ENCODE peak calls at places on chromosome 12, in six cellular contexts. G, S, F, L, U and P are unnamed samples.

GRCh38 chr12:113688313-113688712 is 216.6 kb upstream of the LHX5 start:
- DNase-seq in F (no peak), U (no peak), L (no peak), G (no peak), S (no peak), P (no peak)

GRCh38 chr12:118356809-118357326 is 15.8 kb downstream of the TAOK3 start:
- DNase-seq in G (no peak), L (no peak), F (peak; percentile 92), U (no peak), S (peak; percentile 69), P (no peak)

GRCh38 chr12:85603556-85603955 is 232.7 kb downstream of the RASSF9 start:
- DNase-seq in L (no peak), S (no peak), F (no peak), U (no peak), G (no peak), P (no peak)

GRCh38 chr12:56081393-56082347 is 1.7 kb downstream of the ERBB3 start:
- DNase-seq in U (no peak), L (peak; percentile 47), F (no peak), S (no peak), G (no peak), P (no peak)

GRCh38 chr12:45660330-45660729 is 69.2 kb upstream of the ARID2 start:
- DNase-seq in S (no peak), F (peak; percentile 43), G (no peak), L (no peak), U (no peak), P (no peak)

GRCh38 chr12:55132816-55133215 is 6.6 kb downstream of the OR9K2 start:
- DNase-seq in L (no peak), F (no peak), S (no peak), G (no peak), U (no peak), P (no peak)

GRCh38 chr12:6956332-6956727 is 5.2 kb downstream of the PTPN6 start:
- DNase-seq in U (no peak), L (no peak), S (no peak), G (no peak), F (no peak), P (no peak)

GRCh38 chr12:13000935-13001724 is 1.1 kb upstream of the HEBP1 start:
- DNase-seq in L (peak; percentile 52), S (no peak), F (peak; percentile 48), G (peak; percentile 75), U (peak; percentile 60), P (peak; percentile 64)

GRCh38 chr12:51238037-51238509 is 553 bp upstream of the DAZAP2 start:
- DNase-seq in L (no peak), G (no peak), F (no peak), U (peak; percentile 57), S (no peak), P (no peak)

GRCh38 chr12:3203713-3204112 is 126.5 kb downstream of the TSPAN9 start:
- DNase-seq in U (no peak), S (no peak), G (no peak), L (no peak), F (no peak), P (no peak)

GRCh38 chr12:85971800-85972199 is 97.7 kb downstream of the NTS start:
- DNase-seq in L (no peak), F (no peak), S (no peak), U (no peak), G (no peak), P (no peak)

GRCh38 chr12:52190860-52191729 is 719 bp downstream of the KRT80 start:
- DNase-seq in L (no peak), G (no peak), F (no peak), S (no peak), U (no peak), P (no peak)

GRCh38 chr12:97283297-97283696 is 179.3 kb upstream of the RMST start:
- DNase-seq in L (no peak), S (no peak), U (no peak), G (no peak), F (no peak), P (no peak)

GRCh38 chr12:51826881-51827280 is 21.6 kb downstream of the FIGNL2 start:
- DNase-seq in F (no peak), L (no peak), G (no peak), U (no peak), S (no peak), P (no peak)

GRCh38 chr12:6915023-6915788 is 826 bp downstream of the ENO2 start:
- DNase-seq in G (peak; percentile 82), L (no peak), S (no peak), F (no peak), U (no peak), P (no peak)

GRCh38 chr12:110311903-110312302 is 30.9 kb downstream of the ATP2A2 start:
- DNase-seq in L (no peak), U (no peak), G (no peak), S (no peak), F (no peak), P (no peak)

GRCh38 chr12:14993537-14994266 is 20.9 kb downstream of the PDE6H start:
- DNase-seq in F (peak; percentile 54), S (no peak), L (no peak), U (no peak), G (no peak), P (no peak)

GRCh38 chr12:105562727-105563072 is 232.2 kb downstream of the C12orf75 start:
- DNase-seq in U (peak; percentile 66), G (no peak), F (no peak), S (no peak), L (no peak), P (no peak)

GRCh38 chr12:128707488-128707887 is 116.3 kb downstream of the SLC15A4 start:
- DNase-seq in F (no peak), U (no peak), L (no peak), G (no peak), S (no peak), P (no peak)

GRCh38 chr12:52180971-52181628 is 10.7 kb downstream of the KRT80 start:
- DNase-seq in F (no peak), L (no peak), S (no peak), G (no peak), U (no peak), P (no peak)

DNA sequence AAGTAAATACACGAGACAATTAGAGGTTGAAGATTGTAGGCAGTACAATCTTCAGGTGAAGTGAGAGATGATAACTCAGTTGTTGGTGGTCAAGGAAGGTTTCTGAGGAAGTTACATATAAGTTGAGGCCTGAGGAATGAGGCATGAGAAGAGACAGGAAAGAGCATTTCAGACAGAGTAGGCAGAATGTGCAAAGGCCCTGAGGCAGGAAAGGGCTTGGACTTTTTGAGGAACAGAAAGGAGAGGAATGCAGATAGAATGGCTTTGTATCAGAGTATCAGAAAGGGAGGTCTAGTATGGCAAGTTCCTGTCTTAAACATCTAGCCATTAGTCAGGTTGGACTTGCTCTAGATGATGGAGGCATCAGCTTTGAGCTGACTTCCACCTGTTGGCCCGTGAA is 122.5 kb downstream of the CAND1 start:
- DNase-seq in F (no peak), L (no peak), S (no peak), U (no peak), G (no peak), P (no peak)
- TF ChIP-seq CTCF in F (no peak), L (no peak), S (no peak), U (no peak), G (no peak), P (no peak)

DNA sequence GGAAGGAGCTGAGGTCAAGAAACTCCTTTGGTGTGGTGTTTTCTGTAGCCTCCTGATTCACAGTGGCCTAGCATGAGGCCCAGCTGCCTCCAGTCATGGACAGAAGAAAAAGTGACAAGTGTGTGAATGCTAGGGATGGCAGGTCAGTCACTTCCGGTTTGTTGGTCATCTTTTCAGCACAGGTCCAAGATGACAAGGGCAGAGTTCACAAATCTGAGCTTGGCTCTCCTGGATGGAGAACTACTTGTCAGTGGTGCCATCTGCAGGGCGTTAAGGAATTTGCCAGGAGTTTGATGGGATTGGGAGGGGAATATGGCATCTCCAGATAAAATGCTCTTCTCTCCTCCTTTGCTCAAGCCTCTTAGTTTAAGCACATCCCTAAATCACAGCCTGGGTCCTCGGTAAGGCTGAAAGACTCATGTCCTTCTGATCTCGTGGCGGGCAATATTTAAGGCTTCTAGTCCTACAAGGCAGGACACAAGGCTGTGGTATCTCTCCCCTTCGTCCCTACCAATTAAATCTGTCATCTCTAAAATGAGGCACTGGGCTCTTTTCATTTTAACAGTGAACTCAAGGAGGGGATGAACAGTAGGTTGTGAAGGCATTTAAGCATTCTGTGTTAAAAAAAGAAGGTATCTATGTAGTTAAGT is 10.0 kb downstream of the TUBA1B start:
- DNase-seq in F (peak; percentile 73), G (no peak), S (no peak), U (peak; percentile 36), L (peak; percentile 33), P (no peak)
- TF ChIP-seq CTCF in F (peak; percentile 83), G (peak; percentile 60), S (no peak), U (peak; percentile 56), L (peak; percentile 66), P (peak; percentile 54)

GRCh38 chr12:31890295-31891285 is 68.6 kb upstream of the RESF1 start:
- DNase-seq in S (peak; percentile 38), G (no peak), U (no peak), L (no peak), F (no peak), P (no peak)
- TF ChIP-seq CTCF in S (no peak), G (no peak), U (no peak), L (no peak), F (no peak), P (no peak)

GRCh38 chr12:90954428-90954827 is 548 bp downstream of the CCER1 start:
- DNase-seq in S (no peak), F (no peak), L (no peak), G (no peak), U (no peak), P (no peak)

GRCh38 chr12:90959538-90960139 is 4.7 kb upstream of the CCER1 start:
- DNase-seq in S (peak; percentile 4), F (peak; percentile 60), U (peak; percentile 23), G (no peak), L (peak; percentile 14), P (no peak)

GRCh38 chr12:90961154-90961553 is 6.2 kb upstream of the CCER1 start:
- DNase-seq in F (no peak), S (no peak), G (no peak), U (no peak), L (no peak), P (no peak)

GRCh38 chr12:90954921-90955320 is at the start of gene CCER1:
- DNase-seq in S (no peak), F (no peak), G (no peak), L (no peak), U (no peak), P (no peak)

GRCh38 chr12:90958995-90959394 is 4.0 kb upstream of the CCER1 start:
- DNase-seq in L (no peak), G (no peak), U (no peak), S (no peak), F (peak; percentile 43), P (no peak)
- TF ChIP-seq CTCF in L (peak; percentile 19), G (no peak), U (no peak), S (no peak), F (peak; percentile 54), P (no peak)

GRCh38 chr12:103771466-103771865 is 69.6 kb downstream of the NT5DC3 start:
- DNase-seq in S (no peak), G (no peak), L (peak; percentile 18), U (no peak), F (peak; percentile 51), P (peak; percentile 40)
- TF ChIP-seq CTCF in S (peak; percentile 38), G (peak; percentile 49), L (peak; percentile 59), U (peak; percentile 51), F (peak; percentile 78), P (peak; percentile 67)